ENCODE peak calls at places on chromosomes 11 and 22, in six cellular contexts. L, P, U, O, K and Z are unnamed samples.

GRCh38 chr22:43406186-43406790 is 5.5 kb upstream of the MPPED1 start:
- DNase-seq in P (peak), O (no peak), U (no peak), L (no peak), K (no peak), Z (no peak)

GRCh38 chr22:31286360-31287255 is 5.7 kb downstream of the PIK3IP1 start:
- DNase-seq in L (no peak), K (no peak), U (peak), P (no peak), O (peak), Z (peak)

GRCh38 chr11:120182790-120183491 is 27.9 kb upstream of the OAF start:
- DNase-seq in P (peak), U (peak), L (no peak), K (peak), O (peak), Z (peak)

GRCh38 chr11:128291835-128292234 is 295.5 kb downstream of the ETS1 start:
- DNase-seq in O (no peak), L (no peak), K (no peak), P (no peak), U (peak), Z (no peak)

GRCh38 chr22:35690001-35690400 is 27.7 kb upstream of the APOL5 start:
- DNase-seq in O (no peak), P (no peak), L (no peak), K (no peak), U (no peak), Z (no peak)

GRCh38 chr22:25282346-25282670 is 62.9 kb downstream of the CRYBB2 start:
- DNase-seq in L (no peak), K (no peak), P (no peak), U (no peak), O (no peak), Z (peak)

GRCh38 chr11:19557720-19558140 is 154.9 kb upstream of the NAV2 start:
- DNase-seq in O (peak), L (peak), U (peak), P (peak), K (peak), Z (peak)

GRCh38 chr22:30235687-30236170 is 10.8 kb downstream of the LIF start:
- DNase-seq in O (no peak), P (no peak), U (no peak), L (peak), K (peak), Z (no peak)

GRCh38 chr11:133214646-133215045 is 317.7 kb downstream of the OPCML start:
- DNase-seq in P (no peak), O (no peak), K (no peak), U (no peak), L (no peak), Z (no peak)

GRCh38 chr11:8352852-8353505 is 89.3 kb upstream of the LMO1 start:
- DNase-seq in K (no peak), P (peak), U (no peak), L (no peak), O (no peak), Z (no peak)

DNA sequence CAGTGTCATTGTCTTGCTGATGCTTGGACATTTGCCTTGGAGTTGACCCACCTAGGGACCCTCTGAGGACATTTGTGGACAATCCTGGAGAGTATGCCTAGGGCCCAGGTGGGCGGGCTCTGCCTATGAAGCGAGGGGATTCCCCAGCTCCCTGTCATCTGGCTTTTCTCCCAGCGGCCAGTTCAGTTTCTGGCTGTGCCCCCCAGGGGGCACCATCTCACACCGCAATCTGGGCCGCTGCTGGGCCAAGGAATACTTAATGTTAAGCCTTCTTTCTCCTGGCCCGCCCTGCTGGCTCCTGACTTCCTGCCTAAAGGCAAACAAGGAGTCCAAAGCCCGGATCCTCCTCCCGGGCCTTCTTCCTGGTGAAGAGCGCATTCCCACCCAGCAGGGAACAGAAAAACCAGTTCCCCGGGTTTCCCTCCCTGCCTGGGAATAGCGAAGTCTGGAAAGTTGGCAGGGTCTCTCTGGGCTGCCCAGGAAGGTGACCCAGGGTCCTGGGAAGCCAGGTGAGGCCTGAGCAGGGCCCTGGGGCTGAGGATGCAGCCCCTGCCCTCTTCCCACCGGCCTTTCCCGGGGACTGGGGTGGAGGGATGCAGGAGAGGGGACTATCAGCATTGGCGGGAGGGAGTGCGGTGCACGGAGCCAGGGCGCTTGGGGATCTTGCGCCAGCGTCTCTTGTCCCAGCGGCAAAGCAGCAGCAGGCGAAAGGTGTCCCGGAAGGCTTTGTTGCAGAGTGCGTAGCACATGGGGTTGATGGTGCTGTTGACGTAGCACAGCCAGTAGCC is 11.9 kb downstream of the CHRM1 start:
- DNase-seq in L (peak), K (peak), P (peak), O (peak), U (peak), Z (peak)
- H3K4me3 ChIP-seq in L (no peak), K (no peak), P (peak), O (no peak), U (no peak), Z (no peak)

DNA sequence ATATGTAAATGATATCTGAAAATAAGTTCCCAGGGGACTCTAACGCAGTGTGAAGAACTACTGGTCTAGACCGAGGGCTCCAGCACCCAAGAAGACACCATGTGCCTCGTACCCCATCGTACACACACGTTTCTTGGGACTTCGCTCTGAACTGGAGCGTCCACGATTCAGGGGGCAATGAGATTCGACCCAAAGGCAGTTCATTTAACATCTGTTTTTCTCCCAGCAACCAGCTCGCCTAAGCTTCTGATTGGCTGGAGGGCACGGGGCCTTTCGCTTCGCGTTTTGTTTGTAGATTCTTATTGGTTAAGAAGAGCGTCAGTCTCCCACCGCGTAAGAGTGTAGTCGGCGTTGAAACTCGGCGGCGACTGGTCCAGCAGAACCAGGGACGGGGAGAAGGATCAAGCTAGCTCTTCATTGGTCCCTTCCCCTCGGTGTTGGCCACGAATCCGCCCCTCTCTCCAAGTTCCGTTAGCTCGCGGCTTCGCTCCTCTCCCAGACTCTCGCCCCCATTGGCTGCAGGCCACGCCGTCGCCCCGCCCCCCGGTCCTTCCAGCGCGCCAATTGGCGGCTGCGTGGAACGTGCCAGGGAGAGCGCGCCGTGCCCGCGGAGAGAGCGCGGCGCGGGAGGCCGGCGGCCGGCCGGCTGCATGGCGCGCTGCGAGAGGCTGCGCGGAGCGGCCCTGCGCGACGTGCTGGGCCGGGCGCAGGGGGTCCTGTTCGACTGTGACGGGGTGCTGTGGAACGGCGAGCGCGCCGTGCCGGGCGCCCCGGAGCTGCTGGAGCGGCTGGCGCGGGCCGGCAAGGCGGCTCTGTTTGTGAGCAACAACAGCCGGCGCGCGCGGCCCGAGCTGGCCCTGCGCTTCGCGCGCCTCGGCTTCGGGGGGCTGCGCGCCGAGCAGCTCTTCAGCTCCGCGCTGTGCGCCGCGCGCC is at the start of gene PDXP:
- DNase-seq in K (peak), U (peak), O (peak), L (peak), P (peak), Z (peak)
- TF ChIP-seq POLR2A in K (peak), U (no peak), O (no peak), L (peak), P (no peak), Z (no peak)

GRCh38 chr11:67647471-67647870 is 3.1 kb downstream of the ACY3 start:
- DNase-seq in L (no peak), O (no peak), U (no peak), P (no peak), K (no peak), Z (no peak)

GRCh38 chr11:67651976-67652895 is 1.7 kb upstream of the ACY3 start:
- DNase-seq in K (no peak), P (peak), L (no peak), U (peak), O (no peak), Z (no peak)

GRCh38 chr11:67648796-67649613 is 1.5 kb downstream of the ACY3 start:
- DNase-seq in U (no peak), L (no peak), K (no peak), P (peak), O (peak), Z (no peak)

GRCh38 chr11:67648140-67648795 is 2.3 kb downstream of the ACY3 start:
- DNase-seq in O (no peak), L (no peak), K (peak), U (peak), P (no peak), Z (no peak)

GRCh38 chr11:67649634-67650540 is 643 bp downstream of the ACY3 start:
- DNase-seq in U (no peak), K (peak), L (no peak), O (peak), P (peak), Z (no peak)
- H3K4me3 ChIP-seq in U (peak), K (peak), L (no peak), O (peak), P (peak), Z (peak)

DNA sequence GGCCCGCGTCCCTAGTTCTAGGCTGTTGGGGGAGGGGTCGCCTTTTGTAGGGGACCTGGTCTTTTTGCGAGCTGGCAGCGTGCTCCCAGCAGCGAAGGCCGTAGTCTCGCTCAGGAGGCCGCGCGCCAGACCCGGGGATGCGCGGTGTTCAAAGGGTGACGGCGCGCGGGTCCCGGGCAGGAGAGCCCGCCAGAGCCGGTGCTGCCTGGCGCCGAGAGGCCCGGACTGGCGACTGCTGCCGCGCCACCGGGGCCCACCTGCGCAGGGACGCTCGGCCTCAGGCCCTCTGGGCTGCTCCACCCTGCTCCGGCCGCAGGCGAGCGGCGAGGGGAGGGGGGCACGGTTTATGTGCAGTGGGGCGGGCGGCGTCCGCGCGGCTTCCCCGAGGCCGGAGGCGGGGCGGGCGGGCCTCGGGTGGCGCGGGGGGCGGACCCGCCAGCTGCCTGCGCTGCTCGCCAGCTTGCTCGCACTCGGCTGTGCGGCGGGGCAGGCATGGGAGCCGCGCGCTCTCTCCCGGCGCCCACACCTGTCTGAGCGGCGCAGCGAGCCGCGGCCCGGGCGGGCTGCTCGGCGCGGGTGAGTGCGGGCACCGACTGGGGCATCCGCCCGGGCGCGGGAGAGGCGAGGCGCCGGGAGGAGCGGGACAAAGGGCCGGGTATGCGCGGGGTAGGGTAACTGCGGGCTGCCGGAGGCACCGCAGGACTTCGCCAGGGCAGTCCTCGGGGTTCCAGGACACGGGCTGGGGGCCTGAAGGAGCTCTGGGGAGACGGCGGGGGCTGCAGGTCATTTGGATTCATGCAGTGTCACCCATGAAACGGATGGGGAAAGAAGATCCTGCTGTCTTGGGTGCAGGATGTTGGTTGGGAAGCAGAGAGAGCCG is at the start of gene PRSS23:
- DNase-seq in U (peak), P (peak), K (peak), L (peak), O (peak), Z (peak)
- TF ChIP-seq POLR2A in U (peak), P (no peak), K (peak), L (peak), O (no peak), Z (no peak)

DNA sequence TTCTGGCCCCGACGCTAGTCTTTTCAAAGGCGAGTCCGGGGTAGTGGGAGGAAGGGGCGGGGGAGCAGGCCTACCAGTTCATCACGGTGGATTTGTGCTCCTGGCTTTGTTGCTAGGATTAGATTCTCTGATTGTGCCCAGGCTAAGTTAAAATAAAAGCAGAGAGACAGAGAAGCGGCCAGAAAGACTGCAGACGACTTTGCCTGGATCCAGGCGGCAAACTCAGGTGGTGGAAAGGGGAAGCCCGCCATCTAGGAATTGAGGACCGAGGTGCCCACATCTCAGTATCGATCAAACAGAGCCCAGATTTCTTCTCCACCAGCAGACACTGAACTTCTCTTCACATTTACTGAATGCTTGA is 2.6 kb downstream of the FAT3 start:
- DNase-seq in U (no peak), P (no peak), K (no peak), O (no peak), L (no peak), Z (no peak)
- H3K4me3 ChIP-seq in U (no peak), P (peak), K (no peak), O (peak), L (no peak), Z (peak)